ENCODE peak calls at places on chromosomes 3 and 15, in ten cellular contexts. O, P, B, J, A, G, R, X, V and L are unnamed samples.

GRCh38 chr3:190624282-190624681 is 110.4 kb downstream of the IL1RAP start:
- DNase-seq in O (no peak), P (no peak), B (no peak), J (no peak), A (no peak), G (no peak), R (no peak), X (no peak), V (no peak), L (no peak)

GRCh38 chr3:58801541-58801940 is 135.0 kb upstream of the FAM3D start:
- DNase-seq in O (no peak), P (no peak), B (no peak), J (no peak), A (no peak), G (no peak), R (no peak), X (no peak), V (no peak), L (no peak)

GRCh38 chr3:54520060-54520459 is 397.7 kb downstream of the CACNA2D3 start:
- DNase-seq in O (no peak), P (no peak), B (no peak), J (no peak), A (no peak), G (no peak), R (no peak), X (no peak), V (no peak), L (no peak)

GRCh38 chr15:25134546-25134945 is 179.8 kb downstream of the SNRPN start:
- DNase-seq in O (no peak), P (no peak), B (no peak), J (no peak), A (no peak), G (peak; percentile 22), R (no peak), X (no peak), V (no peak), L (no peak)

GRCh38 chr15:97979131-97979502 is 18.6 kb downstream of the ARRDC4 start:
- DNase-seq in O (no peak), P (no peak), B (no peak), J (no peak), A (no peak), G (no peak), R (no peak), X (no peak), V (no peak), L (no peak)

GRCh38 chr15:53539878-53540277 is 219.6 kb downstream of the WDR72 start:
- DNase-seq in O (no peak), P (no peak), B (no peak), J (no peak), A (no peak), G (no peak), R (no peak), X (no peak), V (no peak), L (no peak)

GRCh38 chr3:170233532-170233931 is 11.3 kb downstream of the PRKCI start:
- DNase-seq in O (peak; percentile 75), P (no peak), B (no peak), J (no peak), A (no peak), G (peak; percentile 91), R (no peak), X (no peak), V (no peak), L (no peak)

GRCh38 chr3:35777065-35777464 is 137.7 kb downstream of the ARPP21 start:
- DNase-seq in O (no peak), P (no peak), B (no peak), J (no peak), A (no peak), G (no peak), R (no peak), X (no peak), V (no peak), L (no peak)

GRCh38 chr3:23999012-23999641 is 54.0 kb downstream of the NR1D2 start:
- DNase-seq in O (peak; percentile 71), P (peak; percentile 19), B (peak; percentile 65), J (peak; percentile 82), A (peak; percentile 26), G (peak; percentile 71), R (peak; percentile 81), X (peak; percentile 40), V (no peak), L (peak; percentile 54)

GRCh38 chr3:31446411-31446810 is 86.3 kb upstream of the STT3B start:
- DNase-seq in O (no peak), P (no peak), B (no peak), J (no peak), A (no peak), G (no peak), R (no peak), X (no peak), V (no peak), L (no peak)

GRCh38 chr3:11717301-11717700 is 73.6 kb upstream of the VGLL4 start:
- DNase-seq in O (no peak), P (no peak), B (no peak), J (no peak), A (no peak), G (peak; percentile 35), R (no peak), X (no peak), V (no peak), L (no peak)

GRCh38 chr3:137568880-137569279 is 195.2 kb upstream of the SOX14 start:
- DNase-seq in O (no peak), P (no peak), B (no peak), J (no peak), A (no peak), G (no peak), R (no peak), X (no peak), V (no peak), L (no peak)

GRCh38 chr3:37683321-37683720 is 178.4 kb upstream of the CTDSPL start:
- DNase-seq in O (no peak), P (no peak), B (no peak), J (no peak), A (no peak), G (no peak), R (no peak), X (no peak), V (no peak), L (no peak)

GRCh38 chr3:123148772-123149171 is 53.0 kb upstream of the SEC22A start:
- DNase-seq in O (peak; percentile 72), P (no peak), B (no peak), J (no peak), A (no peak), G (no peak), R (no peak), X (no peak), V (no peak), L (no peak)

DNA sequence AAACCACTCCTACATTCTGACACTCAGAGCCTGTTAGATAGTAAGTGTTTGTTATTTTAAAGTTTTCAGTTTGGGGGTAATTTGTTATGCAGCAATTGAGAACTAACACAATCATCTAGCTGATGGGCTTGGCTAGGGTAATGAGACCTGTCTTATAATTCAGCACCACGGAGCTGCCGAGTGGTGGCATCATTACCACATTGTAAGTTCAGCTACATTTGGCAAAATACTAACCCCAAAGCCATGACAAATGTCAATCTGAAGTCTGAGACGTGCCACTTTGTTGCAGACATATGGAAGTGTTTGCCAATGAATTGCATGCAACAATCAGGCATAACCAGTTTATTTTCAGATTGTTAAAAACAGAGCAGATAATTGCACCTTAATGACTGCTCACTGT is 52.7 kb downstream of the KLHL6 start:
- DNase-seq in O (no peak), P (no peak), B (no peak), J (no peak), A (no peak), G (peak; percentile 17), R (no peak), X (no peak), V (peak; percentile 2), L (no peak)
- TF ChIP-seq CTCF in O (peak; percentile 29), P (peak; percentile 22), B (no peak), J (no peak), A (no peak), G (peak; percentile 25), R (no peak), X (no peak), V (no peak), L (no peak)

GRCh38 chr3:196219194-196219969 is 3.0 kb downstream of the SLC51A start:
- DNase-seq in O (peak; percentile 78), P (no peak), B (peak; percentile 80), J (no peak), A (peak; percentile 46), G (peak; percentile 97), R (no peak), X (no peak), V (no peak), L (peak; percentile 85)
- TF ChIP-seq CTCF in O (no peak), P (no peak), B (no peak), J (no peak), A (no peak), G (no peak), R (no peak), X (no peak), V (no peak), L (no peak)

GRCh38 chr3:52532517-52532837 is 1.2 kb downstream of the NT5DC2 start:
- DNase-seq in O (peak; percentile 56), P (no peak), B (peak; percentile 56), J (peak; percentile 17), A (no peak), G (peak; percentile 63), R (peak; percentile 18), X (no peak), V (peak; percentile 65), L (peak; percentile 57)

GRCh38 chr3:52535411-52536111 is 844 bp upstream of the UQCC5 start:
- DNase-seq in O (no peak), P (no peak), B (no peak), J (no peak), A (no peak), G (no peak), R (peak; percentile 4), X (no peak), V (no peak), L (no peak)

GRCh38 chr3:52532838-52533622 is 627 bp downstream of the NT5DC2 start:
- DNase-seq in O (peak; percentile 76), P (no peak), B (peak; percentile 38), J (peak; percentile 57), A (no peak), G (peak; percentile 31), R (peak; percentile 46), X (peak; percentile 22), V (peak; percentile 61), L (peak; percentile 46)

GRCh38 chr3:52534281-52535183 is 875 bp upstream of the NT5DC2 start:
- DNase-seq in O (no peak), P (no peak), B (no peak), J (peak; percentile 49), A (no peak), G (peak; percentile 46), R (peak; percentile 14), X (peak; percentile 21), V (peak; percentile 66), L (no peak)

GRCh38 chr3:52533623-52534280 is at the start of gene NT5DC2:
- DNase-seq in O (peak; percentile 83), P (no peak), B (peak; percentile 83), J (peak; percentile 66), A (peak; percentile 52), G (peak; percentile 59), R (peak; percentile 76), X (peak; percentile 67), V (no peak), L (no peak)
- TF ChIP-seq CTCF in O (no peak), P (no peak), B (no peak), J (no peak), A (no peak), G (no peak), R (no peak), X (no peak), V (peak; percentile 19), L (no peak)

GRCh38 chr3:126475411-126476114 is at the start of gene ZXDC:
- DNase-seq in O (peak; percentile 98), P (peak; percentile 85), B (peak; percentile 98), J (peak; percentile 90), A (peak; percentile 90), G (peak; percentile 96), R (peak; percentile 94), X (peak; percentile 95), V (peak; percentile 87), L (peak; percentile 94)
- TF ChIP-seq CTCF in O (peak; percentile 33), P (no peak), B (peak; percentile 64), J (no peak), A (peak; percentile 25), G (peak; percentile 42), R (peak; percentile 9), X (no peak), V (peak; percentile 52), L (no peak)